ENCODE peak calls at places on chromosomes 11 and 22, in four cellular contexts. One of them, this sample, is unnamed.

GRCh38 chr11:112082729-112083128 is 3.8 kb downstream of the TIMM8B start:
- DNase-seq in IMR-90: peak; percentile 76
- DNase-seq in Peyer's patch: no peak
- DNase-seq in A549: no peak
- DNase-seq in this sample: no peak

GRCh38 chr22:44664149-44664548 is 37.9 kb upstream of the PRR5 start:
- DNase-seq in Peyer's patch: peak; percentile 89
- DNase-seq in IMR-90: peak; percentile 61
- DNase-seq in A549: no peak
- DNase-seq in this sample: peak; percentile 86

GRCh38 chr11:65560555-65561418 is 2.6 kb upstream of the LTBP3 start:
- DNase-seq in IMR-90: peak; percentile 66
- DNase-seq in A549: peak; percentile 86
- DNase-seq in Peyer's patch: no peak
- DNase-seq in this sample: no peak

GRCh38 chr11:33135216-33135615 is 26.1 kb downstream of the CSTF3 start:
- DNase-seq in IMR-90: peak; percentile 85
- DNase-seq in A549: no peak
- DNase-seq in Peyer's patch: no peak
- DNase-seq in this sample: no peak

GRCh38 chr11:77814848-77815247 is 5.7 kb downstream of the RSF1 start:
- DNase-seq in Peyer's patch: no peak
- DNase-seq in IMR-90: no peak
- DNase-seq in A549: no peak
- DNase-seq in this sample: no peak

GRCh38 chr22:29344137-29344536 is 28.6 kb upstream of the RASL10A start:
- DNase-seq in Peyer's patch: no peak
- DNase-seq in A549: peak; percentile 28
- DNase-seq in IMR-90: peak; percentile 79
- DNase-seq in this sample: no peak

GRCh38 chr11:12840871-12841516 is 166.8 kb downstream of the TEAD1 start:
- DNase-seq in IMR-90: peak; percentile 52
- DNase-seq in Peyer's patch: no peak
- DNase-seq in A549: no peak
- DNase-seq in this sample: no peak

GRCh38 chr11:58900479-58901420 is 38.5 kb upstream of the GLYATL1 start:
- DNase-seq in IMR-90: peak; percentile 73
- DNase-seq in Peyer's patch: peak; percentile 77
- DNase-seq in A549: peak; percentile 85
- DNase-seq in this sample: no peak

GRCh38 chr11:72962084-72962483 is 147.9 kb downstream of the ATG16L2 start:
- DNase-seq in A549: no peak
- DNase-seq in Peyer's patch: no peak
- DNase-seq in IMR-90: peak; percentile 66
- DNase-seq in this sample: no peak

GRCh38 chr22:27318516-27318915 is 483.0 kb downstream of the MN1 start:
- DNase-seq in Peyer's patch: no peak
- DNase-seq in IMR-90: peak; percentile 44
- DNase-seq in A549: no peak
- DNase-seq in this sample: no peak

GRCh38 chr22:19970479-19971275 is 29.1 kb upstream of the TXNRD2 start:
- DNase-seq in Peyer's patch: peak; percentile 83
- DNase-seq in A549: peak; percentile 57
- DNase-seq in IMR-90: peak; percentile 51
- DNase-seq in this sample: no peak

GRCh38 chr11:47004595-47005033 is 68.1 kb downstream of the CSTPP1 start:
- DNase-seq in A549: peak; percentile 19
- DNase-seq in IMR-90: peak; percentile 98
- DNase-seq in Peyer's patch: peak; percentile 74
- DNase-seq in this sample: peak; percentile 93

GRCh38 chr11:64703048-64703447 is 19.9 kb downstream of the NRXN2 start:
- DNase-seq in IMR-90: no peak
- DNase-seq in A549: no peak
- DNase-seq in Peyer's patch: no peak
- DNase-seq in this sample: no peak

GRCh38 chr11:110710520-110711381 is 1.5 kb downstream of the ARHGAP20 start:
- DNase-seq in Peyer's patch: peak; percentile 58
- DNase-seq in A549: no peak
- DNase-seq in IMR-90: peak; percentile 51
- DNase-seq in this sample: no peak

GRCh38 chr11:129840236-129840635 is 24.6 kb downstream of the TMEM45B start:
- DNase-seq in A549: no peak
- DNase-seq in IMR-90: no peak
- DNase-seq in Peyer's patch: no peak
- DNase-seq in this sample: no peak

GRCh38 chr11:117281159-117281558 is 10.0 kb upstream of the BACE1-AS start:
- DNase-seq in A549: peak; percentile 11
- DNase-seq in Peyer's patch: no peak
- DNase-seq in IMR-90: peak; percentile 99
- DNase-seq in this sample: peak; percentile 91

GRCh38 chr11:126839496-126839895 is 161.1 kb downstream of the KIRREL3 start:
- DNase-seq in IMR-90: no peak
- DNase-seq in A549: no peak
- DNase-seq in Peyer's patch: no peak
- DNase-seq in this sample: no peak

GRCh38 chr11:98565311-98565710 is 455.4 kb upstream of the CNTN5 start:
- DNase-seq in Peyer's patch: no peak
- DNase-seq in A549: no peak
- DNase-seq in IMR-90: no peak
- DNase-seq in this sample: no peak

GRCh38 chr11:47714554-47715081 is 551 bp downstream of the AGBL2 start:
- DNase-seq in A549: peak; percentile 11
- DNase-seq in IMR-90: no peak
- DNase-seq in Peyer's patch: no peak
- DNase-seq in this sample: no peak

GRCh38 chr11:3162410-3163240 is 2.5 kb downstream of the OSBPL5 start:
- DNase-seq in Peyer's patch: no peak
- DNase-seq in IMR-90: no peak
- DNase-seq in A549: no peak
- DNase-seq in this sample: no peak

GRCh38 chr22:39299829-39300178 is 19.6 kb downstream of the RPL3 start:
- DNase-seq in Peyer's patch: no peak
- DNase-seq in A549: peak; percentile 64
- DNase-seq in IMR-90: no peak
- DNase-seq in this sample: no peak

GRCh38 chr11:72084960-72085359 is 4.3 kb downstream of the LRRC51 start:
- DNase-seq in IMR-90: no peak
- DNase-seq in Peyer's patch: no peak
- DNase-seq in A549: no peak
- DNase-seq in this sample: no peak

GRCh38 chr22:20488946-20489345 is 6.6 kb downstream of the KLHL22 start:
- DNase-seq in A549: no peak
- DNase-seq in Peyer's patch: no peak
- DNase-seq in IMR-90: no peak
- DNase-seq in this sample: no peak

GRCh38 chr11:809287-810039 is at the start of gene RPLP2:
- DNase-seq in Peyer's patch: peak; percentile 99
- DNase-seq in A549: peak; percentile 99
- DNase-seq in IMR-90: peak; percentile 95
- DNase-seq in this sample: no peak
- TF ChIP-seq POLR2A in Peyer's patch: peak; percentile 87
- TF ChIP-seq POLR2A in A549: peak; percentile 89
- TF ChIP-seq POLR2A in IMR-90: peak; percentile 97
- TF ChIP-seq POLR2A in this sample: no peak

GRCh38 chr11:62588966-62589637 is 2.2 kb downstream of the TUT1 start:
- DNase-seq in A549: no peak
- DNase-seq in Peyer's patch: no peak
- DNase-seq in IMR-90: no peak
- DNase-seq in this sample: no peak
- TF ChIP-seq CTCF in A549: peak; percentile 25
- TF ChIP-seq CTCF in Peyer's patch: no peak
- TF ChIP-seq CTCF in IMR-90: peak; percentile 45
- TF ChIP-seq CTCF in this sample: no peak

DNA sequence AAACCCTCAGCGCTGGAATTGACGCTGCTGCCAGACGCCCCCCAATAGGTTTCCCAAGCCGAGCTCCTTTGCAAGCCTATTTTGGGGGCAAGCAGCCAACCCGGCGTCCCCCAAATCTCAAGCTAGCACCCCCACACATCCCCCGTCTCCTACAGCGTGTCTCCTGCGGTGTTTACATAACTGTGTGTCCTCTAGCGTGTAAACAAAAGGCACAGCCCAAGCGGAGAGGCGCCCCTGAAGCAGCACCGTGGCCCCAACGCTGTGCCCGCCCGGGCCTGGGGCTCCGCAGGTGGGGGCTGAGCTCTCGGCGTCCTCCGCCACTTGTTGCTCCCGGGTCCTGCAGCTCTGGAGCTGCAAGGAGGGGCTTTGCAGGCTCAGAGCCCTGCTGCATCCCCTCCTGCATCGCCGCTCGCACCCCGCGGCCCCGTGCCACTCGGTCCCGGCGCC is 1.6 kb downstream of the CADM1 start:
- DNase-seq in A549: no peak
- DNase-seq in IMR-90: no peak
- DNase-seq in Peyer's patch: no peak
- DNase-seq in this sample: no peak
- H3K27ac ChIP-seq in A549: peak overlapping the region; percentile 86
- H3K27ac ChIP-seq in IMR-90: no peak overlapping the region
- H3K27ac ChIP-seq in Peyer's patch: no peak overlapping the region
- H3K27ac ChIP-seq in this sample: no peak overlapping the region

GRCh38 chr11:114159320-114159719 is 99.8 kb downstream of the ZBTB16 start:
- DNase-seq in Peyer's patch: no peak
- DNase-seq in A549: no peak
- DNase-seq in IMR-90: no peak
- DNase-seq in this sample: no peak

GRCh38 chr11:114160884-114161283 is 101.4 kb downstream of the ZBTB16 start:
- DNase-seq in IMR-90: no peak
- DNase-seq in Peyer's patch: no peak
- DNase-seq in A549: no peak
- DNase-seq in this sample: no peak

GRCh38 chr11:114161486-114162250 is 102.2 kb downstream of the ZBTB16 start:
- DNase-seq in Peyer's patch: no peak
- DNase-seq in A549: no peak
- DNase-seq in IMR-90: no peak
- DNase-seq in this sample: no peak

GRCh38 chr11:114158886-114159285 is 99.4 kb downstream of the ZBTB16 start:
- DNase-seq in IMR-90: peak; percentile 56
- DNase-seq in Peyer's patch: no peak
- DNase-seq in A549: no peak
- DNase-seq in this sample: no peak

GRCh38 chr11:114159802-114160588 is 100.5 kb downstream of the ZBTB16 start:
- DNase-seq in Peyer's patch: peak; percentile 100
- DNase-seq in A549: peak; percentile 66
- DNase-seq in IMR-90: peak; percentile 90
- DNase-seq in this sample: no peak
- TF ChIP-seq POLR2A in Peyer's patch: peak; percentile 52
- TF ChIP-seq POLR2A in A549: no peak
- TF ChIP-seq POLR2A in IMR-90: no peak
- TF ChIP-seq POLR2A in this sample: peak; percentile 4

GRCh38 chr11:27701262-27702105 is 1.2 kb upstream of the BDNF start:
- DNase-seq in IMR-90: peak; percentile 89
- DNase-seq in Peyer's patch: no peak
- DNase-seq in A549: peak; percentile 59
- DNase-seq in this sample: no peak
- TF ChIP-seq CTCF in IMR-90: peak; percentile 56
- TF ChIP-seq CTCF in Peyer's patch: no peak
- TF ChIP-seq CTCF in A549: peak; percentile 48
- TF ChIP-seq CTCF in this sample: no peak

GRCh38 chr11:108316061-108316460 is 93.2 kb downstream of the ATM start:
- DNase-seq in A549: no peak
- DNase-seq in Peyer's patch: no peak
- DNase-seq in IMR-90: no peak
- DNase-seq in this sample: no peak

GRCh38 chr11:108324587-108324986 is 101.7 kb downstream of the ATM start:
- DNase-seq in A549: no peak
- DNase-seq in Peyer's patch: no peak
- DNase-seq in IMR-90: peak; percentile 57
- DNase-seq in this sample: no peak

GRCh38 chr11:108322666-108323065 is 99.8 kb downstream of the ATM start:
- DNase-seq in Peyer's patch: no peak
- DNase-seq in A549: no peak
- DNase-seq in IMR-90: no peak
- DNase-seq in this sample: no peak

GRCh38 chr11:108319541-108320145 is 96.8 kb downstream of the ATM start:
- DNase-seq in IMR-90: peak; percentile 56
- DNase-seq in Peyer's patch: no peak
- DNase-seq in A549: no peak
- DNase-seq in this sample: no peak
- H3K27ac ChIP-seq in IMR-90: peak overlapping the region; percentile 54
- H3K27ac ChIP-seq in Peyer's patch: no peak overlapping the region
- H3K27ac ChIP-seq in A549: no peak overlapping the region
- H3K27ac ChIP-seq in this sample: no peak overlapping the region

GRCh38 chr11:96105944-96106343 is 182.0 kb upstream of the MTMR2 start:
- DNase-seq in IMR-90: no peak
- DNase-seq in Peyer's patch: no peak
- DNase-seq in A549: no peak
- DNase-seq in this sample: no peak
- TF ChIP-seq POLR2A in IMR-90: no peak
- TF ChIP-seq POLR2A in Peyer's patch: no peak
- TF ChIP-seq POLR2A in A549: no peak
- TF ChIP-seq POLR2A in this sample: no peak

DNA sequence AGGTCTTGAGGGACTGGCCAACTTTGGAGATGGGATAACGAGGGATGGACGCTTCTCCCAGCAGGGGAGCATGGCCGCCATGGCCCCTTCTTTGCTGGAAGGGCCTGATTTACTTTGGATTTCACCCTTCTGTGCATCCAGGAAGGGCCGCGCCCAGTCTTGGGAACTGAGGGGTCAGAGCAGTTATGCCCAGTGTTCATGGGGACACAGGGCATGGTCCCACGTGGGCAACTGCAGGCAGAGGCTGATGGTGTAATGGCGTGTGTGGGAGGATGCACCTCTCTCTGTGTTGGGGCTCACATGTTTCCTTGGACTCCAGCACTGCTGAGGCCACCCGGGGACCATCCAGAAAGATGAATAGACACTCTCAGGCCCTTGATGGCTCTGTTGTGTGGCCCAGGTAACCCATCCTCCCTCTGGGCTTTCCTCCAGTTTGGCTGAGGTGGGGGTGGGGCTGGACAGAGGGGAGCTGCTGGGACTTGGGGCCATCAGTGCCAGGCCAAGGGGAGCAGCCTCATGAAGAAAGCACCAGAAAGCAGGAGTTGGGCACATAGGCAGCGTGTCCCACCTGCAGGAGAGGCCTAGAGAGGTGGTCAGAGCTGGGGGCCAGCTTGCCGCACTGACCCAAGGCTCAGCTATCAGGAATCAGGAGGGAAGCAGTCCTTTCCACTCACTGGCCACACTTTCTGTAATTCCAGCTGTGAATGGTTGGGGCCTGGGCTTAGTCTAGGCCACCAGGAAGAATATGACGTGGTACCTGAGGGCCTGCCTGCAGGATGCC is 1033.9 kb downstream of the TBC1D22A start:
- DNase-seq in Peyer's patch: peak; percentile 23
- DNase-seq in A549: no peak
- DNase-seq in IMR-90: no peak
- DNase-seq in this sample: peak; percentile 69
- TF ChIP-seq CTCF in Peyer's patch: no peak
- TF ChIP-seq CTCF in A549: no peak
- TF ChIP-seq CTCF in IMR-90: no peak
- TF ChIP-seq CTCF in this sample: no peak

This sample was measured in vagina.